ENCODE peak calls at places on chromosomes 1 and 21, in seven cellular contexts. G is GM13977, L is prostate gland, I is heart right ventricle, Y is endothelial cell, Q is DND-41, T is fibroblast of lung. P is an unnamed sample.

GRCh38 chr1:17539526-17540254 is at the start of gene ARHGEF10L:
- DNase-seq in G (peak; percentile 57), L (no peak), I (peak; percentile 22), Y (no peak), Q (no peak), T (no peak), P (no peak)

GRCh38 chr21:27033467-27033866 is 66.6 kb upstream of the ADAMTS5 start:
- DNase-seq in G (no peak), L (no peak), I (no peak), Y (no peak), Q (no peak), T (no peak), P (no peak)

GRCh38 chr1:58823481-58824010 is 39.7 kb upstream of the JUN start:
- DNase-seq in G (no peak), L (no peak), I (no peak), Y (no peak), Q (no peak), T (peak; percentile 94), P (no peak)

GRCh38 chr1:162530318-162530984 is 31.1 kb upstream of the UAP1 start:
- DNase-seq in G (peak; percentile 60), L (no peak), I (no peak), Y (no peak), Q (no peak), T (no peak), P (no peak)

GRCh38 chr1:11558286-11558685 is 79.3 kb downstream of the DISP3 start:
- DNase-seq in G (no peak), L (no peak), I (no peak), Y (no peak), Q (no peak), T (no peak), P (no peak)

GRCh38 chr1:196608401-196609113 is at the start of gene KCNT2:
- DNase-seq in G (no peak), L (peak; percentile 12), I (peak; percentile 58), Y (peak; percentile 81), Q (no peak), T (peak; percentile 88), P (peak; percentile 87)

GRCh38 chr1:54294846-54295245 is 94.9 kb downstream of the MRPL37 start:
- DNase-seq in G (no peak), L (no peak), I (no peak), Y (no peak), Q (no peak), T (peak; percentile 56), P (no peak)

GRCh38 chr1:209370616-209371015 is 212.9 kb upstream of the CAMK1G start:
- DNase-seq in G (no peak), L (peak; percentile 60), I (no peak), Y (no peak), Q (no peak), T (no peak), P (no peak)

GRCh38 chr1:201554789-201555592 is 16.1 kb downstream of the NAV1 start:
- DNase-seq in G (no peak), L (no peak), I (no peak), Y (no peak), Q (no peak), T (no peak), P (peak; percentile 24)

GRCh38 chr1:99163671-99164070 is 100.6 kb upstream of the PLPPR4 start:
- DNase-seq in G (no peak), L (no peak), I (no peak), Y (no peak), Q (no peak), T (no peak), P (no peak)

GRCh38 chr1:55812281-55812680 is 597.1 kb upstream of the USP24 start:
- DNase-seq in G (no peak), L (no peak), I (no peak), Y (no peak), Q (no peak), T (peak; percentile 45), P (no peak)

GRCh38 chr21:15252437-15252836 is 187.6 kb upstream of the NRIP1 start:
- DNase-seq in G (no peak), L (no peak), I (no peak), Y (no peak), Q (no peak), T (no peak), P (no peak)

GRCh38 chr1:211589782-211590721 is 11.1 kb upstream of the SLC30A1 start:
- DNase-seq in G (no peak), L (peak; percentile 22), I (peak; percentile 33), Y (no peak), Q (no peak), T (peak; percentile 90), P (peak; percentile 88)

DNA sequence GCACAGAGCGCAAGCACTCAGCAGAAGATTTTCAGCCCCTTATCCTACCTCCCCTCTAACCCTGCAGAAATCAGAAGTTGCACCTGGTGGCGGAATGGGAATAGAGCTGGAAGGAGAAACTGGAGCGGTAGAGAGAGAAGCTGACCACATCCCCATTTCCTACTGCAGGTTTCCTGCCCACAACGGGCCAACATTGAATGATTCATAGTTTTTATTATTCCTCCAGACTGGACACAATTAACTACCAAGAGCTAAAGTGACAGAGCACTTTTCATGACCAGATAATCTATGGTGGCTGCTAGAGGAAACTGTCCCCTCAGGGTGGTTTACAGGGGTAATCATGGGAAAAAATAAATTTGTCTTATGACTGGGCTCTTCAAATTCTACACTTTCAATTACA is 21.3 kb upstream of the LRRC8D start:
- DNase-seq in G (no peak), L (no peak), I (no peak), Y (no peak), Q (no peak), T (no peak), P (no peak)
- TF ChIP-seq CTCF in G (no peak), L (no peak), I (no peak), Y (no peak), Q (no peak), T (no peak), P (no peak)

GRCh38 chr1:88302843-88303486 is 381.1 kb upstream of the PKN2 start:
- DNase-seq in G (no peak), L (peak; percentile 8), I (peak; percentile 9), Y (peak; percentile 20), Q (no peak), T (peak; percentile 42), P (no peak)
- TF ChIP-seq CTCF in G (peak; percentile 17), L (no peak), I (peak; percentile 64), Y (peak; percentile 46), Q (no peak), T (peak; percentile 56), P (peak; percentile 46)

DNA sequence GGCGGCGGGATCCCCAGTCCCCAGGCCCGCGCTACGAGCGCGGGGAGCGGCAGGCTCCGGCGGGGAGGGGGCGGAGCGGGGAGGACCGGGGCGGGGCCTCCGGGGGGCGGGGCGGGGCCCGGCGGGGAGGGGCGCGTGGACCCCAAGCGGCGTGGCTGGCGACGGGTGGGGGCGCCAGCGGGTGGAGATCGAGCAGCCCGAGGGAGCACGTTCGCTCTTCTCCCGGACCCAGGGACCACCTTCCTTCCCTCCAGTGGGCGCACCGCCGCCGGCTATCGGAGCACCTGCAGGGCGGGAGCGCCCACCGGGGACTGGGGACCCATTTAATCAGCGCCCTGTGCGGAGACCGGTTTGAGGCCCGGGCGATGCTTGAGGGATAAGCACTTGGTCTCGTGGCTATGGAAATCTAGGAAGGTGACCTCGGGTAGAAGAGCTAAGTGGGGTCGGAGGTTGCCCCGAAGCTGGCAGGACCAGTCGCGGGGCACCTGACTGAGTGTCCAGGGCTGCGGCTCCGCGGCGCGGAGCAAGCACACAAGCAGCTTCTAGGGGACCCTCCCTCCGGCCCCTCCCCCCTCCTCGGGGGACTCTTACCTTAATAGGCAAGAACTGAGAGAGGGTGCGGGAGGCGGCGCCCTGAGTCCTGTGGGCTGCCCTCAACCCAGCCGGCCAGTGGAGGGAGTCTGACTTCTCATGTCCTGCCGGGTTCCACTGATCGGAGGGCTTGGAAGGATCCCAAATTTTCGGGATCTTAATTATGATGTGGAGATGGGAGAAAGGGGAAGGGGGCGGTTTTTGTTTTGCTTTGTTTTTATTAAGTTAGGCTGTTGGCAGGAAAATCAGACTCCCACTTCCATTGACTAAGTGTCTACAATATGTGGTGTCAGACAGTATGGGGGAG is at the start of gene TSPAN2:
- DNase-seq in G (peak; percentile 63), L (peak; percentile 73), I (peak; percentile 86), Y (peak; percentile 76), Q (no peak), T (peak; percentile 83), P (peak; percentile 98)
- TF ChIP-seq CTCF in G (no peak), L (no peak), I (peak; percentile 53), Y (no peak), Q (no peak), T (peak; percentile 38), P (peak; percentile 39)

GRCh38 chr1:22712502-22713271 is 2.0 kb downstream of the EPHB2 start:
- DNase-seq in G (peak; percentile 60), L (no peak), I (no peak), Y (no peak), Q (no peak), T (peak; percentile 52), P (no peak)

GRCh38 chr1:22711071-22711470 is 432 bp downstream of the EPHB2 start:
- DNase-seq in G (peak; percentile 50), L (no peak), I (no peak), Y (peak; percentile 26), Q (no peak), T (no peak), P (no peak)

GRCh38 chr1:22717038-22717758 is 6.6 kb downstream of the EPHB2 start:
- DNase-seq in G (no peak), L (no peak), I (no peak), Y (no peak), Q (no peak), T (no peak), P (no peak)

GRCh38 chr1:22711591-22712501 is 1.2 kb downstream of the EPHB2 start:
- DNase-seq in G (no peak), L (no peak), I (no peak), Y (peak; percentile 24), Q (no peak), T (peak; percentile 47), P (no peak)

DNA sequence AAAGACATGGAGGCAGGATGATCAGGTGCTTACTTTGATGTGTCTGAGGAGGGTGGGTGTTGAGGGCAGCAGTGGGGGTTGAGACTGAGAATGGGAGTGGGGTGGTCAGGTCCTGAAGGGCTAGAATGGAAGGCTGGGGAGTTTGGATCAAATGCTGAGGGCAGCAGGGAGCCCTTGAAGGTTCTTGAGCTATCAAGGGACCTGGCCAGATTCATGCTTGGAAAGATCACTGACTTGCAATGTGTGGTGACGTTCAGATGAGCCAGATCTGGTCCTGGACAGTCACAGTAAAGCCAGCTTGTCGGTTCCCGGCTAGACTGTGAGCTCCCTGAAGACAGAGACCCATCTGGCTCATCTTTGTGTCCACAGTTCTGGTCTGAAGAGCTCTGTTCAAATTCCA is 3.8 kb downstream of the EPHB2 start:
- DNase-seq in G (no peak), L (no peak), I (no peak), Y (no peak), Q (no peak), T (no peak), P (no peak)
- TF ChIP-seq CTCF in G (no peak), L (no peak), I (no peak), Y (no peak), Q (no peak), T (no peak), P (no peak)